ENCODE peak calls at places on chromosomes 6 and 20, in six cellular contexts. K is mesenchymal stem cell, D is trophoblast cell, F is H9, A is neuronal stem cell, G is H1. S is an unnamed sample.

GRCh38 chr6:36145495-36145894 is 15.2 kb downstream of the MAPK13 start:
- DNase-seq in K (no peak), D (no peak), F (no peak), A (no peak), G (no peak), S (no peak)

GRCh38 chr6:106534564-106534982 is 94.7 kb downstream of the RTN4IP1 start:
- DNase-seq in K (no peak), D (no peak), F (no peak), A (no peak), G (no peak), S (no peak)

GRCh38 chr6:118748311-118749062 is 97.1 kb upstream of the CEP85L start:
- DNase-seq in K (peak), D (no peak), F (peak), A (no peak), G (peak), S (peak)

GRCh38 chr6:81491486-81492101 is 260.9 kb downstream of the TENT5A start:
- DNase-seq in K (no peak), D (no peak), F (no peak), A (no peak), G (no peak), S (no peak)

GRCh38 chr6:31004285-31004684 is 6.0 kb upstream of the MUC22 start:
- DNase-seq in K (no peak), D (no peak), F (no peak), A (no peak), G (no peak), S (no peak)

GRCh38 chr6:160428069-160428430 is 79.9 kb downstream of the SLC22A3 start:
- DNase-seq in K (no peak), D (no peak), F (no peak), A (no peak), G (no peak), S (no peak)

GRCh38 chr6:161316531-161316930 is 42.7 kb upstream of the AGPAT4 start:
- DNase-seq in K (no peak), D (no peak), F (no peak), A (no peak), G (no peak), S (no peak)

GRCh38 chr6:6678811-6679210 is 90.3 kb downstream of the LY86 start:
- DNase-seq in K (no peak), D (no peak), F (no peak), A (no peak), G (no peak), S (no peak)

GRCh38 chr20:58457083-58457680 is 58.0 kb downstream of the APCDD1L start:
- DNase-seq in K (peak), D (peak), F (no peak), A (no peak), G (no peak), S (peak)

GRCh38 chr20:35856866-35857265 is 85.1 kb downstream of the PHF20 start:
- DNase-seq in K (no peak), D (no peak), F (no peak), A (no peak), G (no peak), S (no peak)

GRCh38 chr6:106546322-106547052 is 82.8 kb downstream of the RTN4IP1 start:
- DNase-seq in K (peak), D (no peak), F (no peak), A (no peak), G (no peak), S (peak)

GRCh38 chr20:19757487-19757972 is 528 bp upstream of the RIN2 start:
- DNase-seq in K (peak), D (peak), F (peak), A (peak), G (peak), S (peak)

GRCh38 chr6:13478525-13478962 is 8.9 kb downstream of the GFOD1 start:
- DNase-seq in K (no peak), D (no peak), F (no peak), A (no peak), G (no peak), S (no peak)

GRCh38 chr6:67411036-67411435 is 1224.0 kb upstream of the ADGRB3 start:
- DNase-seq in K (no peak), D (no peak), F (no peak), A (no peak), G (no peak), S (no peak)

GRCh38 chr6:31158863-31159855 is 770 bp downstream of the TCF19 start:
- DNase-seq in K (peak), D (no peak), F (peak), A (no peak), G (peak), S (no peak)

GRCh38 chr6:101391772-101392560 is 1.5 kb upstream of the GRIK2 start:
- DNase-seq in K (no peak), D (no peak), F (peak), A (no peak), G (peak), S (no peak)

GRCh38 chr20:12827796-12828406 is 180.9 kb upstream of the SPTLC3 start:
- DNase-seq in K (peak), D (no peak), F (no peak), A (no peak), G (no peak), S (no peak)

GRCh38 chr6:26223213-26223612 is 136.0 kb downstream of the HFE start:
- DNase-seq in K (peak), D (no peak), F (no peak), A (no peak), G (no peak), S (peak)

GRCh38 chr6:9540534-9541126 is 874.2 kb downstream of the TFAP2A start:
- DNase-seq in K (peak), D (peak), F (no peak), A (peak), G (no peak), S (peak)

GRCh38 chr20:35595456-35595855 is 20.2 kb upstream of the SPAG4 start:
- DNase-seq in K (no peak), D (no peak), F (peak), A (no peak), G (no peak), S (no peak)

GRCh38 chr20:47392015-47392720 is 35.7 kb upstream of the ZMYND8 start:
- DNase-seq in K (peak), D (peak), F (no peak), A (no peak), G (no peak), S (peak)

GRCh38 chr6:130617658-130618057 is 209.5 kb upstream of the SMLR1 start:
- DNase-seq in K (no peak), D (no peak), F (no peak), A (no peak), G (no peak), S (no peak)

GRCh38 chr20:47805951-47806350 is 20.7 kb upstream of the SULF2 start:
- DNase-seq in K (no peak), D (no peak), F (peak), A (no peak), G (no peak), S (no peak)

GRCh38 chr20:49481116-49481515 is 1.4 kb downstream of the KCNB1 start:
- DNase-seq in K (no peak), D (no peak), F (no peak), A (no peak), G (no peak), S (no peak)

GRCh38 chr6:167698540-167698939 is 128.2 kb upstream of the AFDN start:
- DNase-seq in K (no peak), D (no peak), F (no peak), A (no peak), G (no peak), S (no peak)

GRCh38 chr20:21796059-21796458 is 90.6 kb downstream of the PAX1 start:
- DNase-seq in K (no peak), D (no peak), F (no peak), A (no peak), G (no peak), S (no peak)

GRCh38 chr20:41249781-41250281 is 67.7 kb downstream of the ZHX3 start:
- DNase-seq in K (peak), D (peak), F (peak), A (peak), G (peak), S (peak)

GRCh38 chr6:108702106-108702851 is 141.6 kb downstream of the FOXO3 start:
- DNase-seq in K (no peak), D (no peak), F (no peak), A (no peak), G (no peak), S (no peak)

GRCh38 chr20:41509316-41509715 is 108.9 kb downstream of the CHD6 start:
- DNase-seq in K (no peak), D (no peak), F (no peak), A (no peak), G (no peak), S (no peak)

GRCh38 chr6:92779758-92780157 is 639.6 kb downstream of the EPHA7 start:
- DNase-seq in K (peak), D (no peak), F (no peak), A (no peak), G (no peak), S (peak)

GRCh38 chr20:10249048-10249770 is 30.6 kb downstream of the SNAP25 start:
- DNase-seq in K (no peak), D (no peak), F (peak), A (no peak), G (no peak), S (peak)

GRCh38 chr6:154682633-154683125 is 50.5 kb upstream of the SCAF8 start:
- DNase-seq in K (no peak), D (no peak), F (no peak), A (no peak), G (no peak), S (no peak)

GRCh38 chr6:54613596-54613995 is 233.0 kb upstream of the FAM83B start:
- DNase-seq in K (no peak), D (no peak), F (no peak), A (no peak), G (no peak), S (no peak)

GRCh38 chr6:170238741-170239565 is 51.9 kb downstream of the DLL1 start:
- DNase-seq in K (no peak), D (no peak), F (no peak), A (no peak), G (no peak), S (no peak)

GRCh38 chr20:37360515-37361115 is 14.7 kb downstream of the SRC start:
- DNase-seq in K (no peak), D (no peak), F (no peak), A (no peak), G (no peak), S (no peak)

GRCh38 chr6:116764961-116765841 is at the start of gene FAM162B:
- DNase-seq in K (peak), D (peak), F (peak), A (peak), G (peak), S (peak)

GRCh38 chr6:108955329-108955949 is 107.2 kb downstream of the ARMC2 start:
- DNase-seq in K (no peak), D (no peak), F (no peak), A (no peak), G (no peak), S (no peak)

GRCh38 chr20:63179876-63180275 is 36.1 kb downstream of the YTHDF1 start:
- DNase-seq in K (no peak), D (no peak), F (no peak), A (no peak), G (no peak), S (no peak)

GRCh38 chr20:63178889-63179751 is 36.8 kb downstream of the YTHDF1 start:
- DNase-seq in K (peak), D (no peak), F (peak), A (peak), G (peak), S (peak)

GRCh38 chr20:63182425-63182824 is 33.5 kb downstream of the YTHDF1 start:
- DNase-seq in K (no peak), D (no peak), F (no peak), A (no peak), G (no peak), S (no peak)

GRCh38 chr20:63181226-63181625 is 34.7 kb downstream of the YTHDF1 start:
- DNase-seq in K (no peak), D (no peak), F (no peak), A (no peak), G (no peak), S (no peak)

DNA sequence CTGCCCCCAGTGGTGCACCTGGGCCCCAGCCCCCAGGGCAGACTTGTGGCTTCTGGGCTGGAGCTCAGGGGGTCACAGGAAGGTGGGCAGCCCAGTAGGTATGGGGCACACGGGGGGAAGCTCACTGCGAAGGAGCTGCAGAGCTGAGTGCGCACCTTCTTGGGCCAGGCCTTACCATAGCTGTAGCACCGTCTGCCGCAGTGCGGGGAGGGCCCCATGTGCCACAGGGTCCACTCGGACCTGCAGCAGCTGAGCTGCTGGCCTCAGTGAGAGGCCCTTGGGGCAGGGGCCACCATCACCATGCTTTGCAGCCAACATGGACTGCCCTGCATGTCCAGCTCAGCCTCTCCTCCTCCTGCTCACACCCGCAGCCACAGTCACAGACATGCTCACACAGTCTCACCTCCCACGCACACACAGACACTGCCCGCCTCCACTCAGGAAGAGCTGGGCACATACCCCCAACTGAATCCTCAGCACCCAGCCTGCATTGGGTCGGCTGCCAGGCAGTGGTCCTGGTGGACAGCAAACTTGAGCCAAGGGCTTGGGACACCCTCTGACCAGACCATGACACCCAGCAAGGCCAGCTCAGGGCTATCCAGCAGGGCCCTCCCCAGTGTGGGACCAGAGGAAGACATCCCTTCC is 35.3 kb downstream of the YTHDF1 start:
- DNase-seq in K (no peak), D (no peak), F (no peak), A (no peak), G (no peak), S (no peak)
- H2AFZ ChIP-seq in K (no peak), D (no peak), F (no peak), A (no peak), G (no peak), S (no peak)

DNA sequence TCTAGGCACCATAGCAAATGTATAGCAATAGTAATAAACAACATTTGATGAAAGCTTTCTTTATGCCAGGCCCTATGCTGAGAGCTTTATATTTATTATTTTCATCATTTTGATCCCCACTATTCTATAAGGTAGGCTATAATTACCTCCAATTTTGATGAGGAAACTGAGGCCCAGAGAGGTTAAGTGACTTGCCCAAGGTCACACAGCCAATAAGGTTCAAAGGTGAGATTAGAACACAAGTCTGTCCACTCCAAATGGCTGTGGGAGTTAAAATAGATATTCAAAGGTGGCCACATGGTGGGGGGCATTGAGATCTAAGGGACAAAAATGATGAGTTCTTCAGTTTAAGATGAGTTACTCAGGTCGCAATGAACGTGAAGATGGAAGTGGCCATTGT is 269.9 kb downstream of the BMP7 start:
- DNase-seq in K (no peak), D (no peak), F (no peak), A (no peak), G (no peak), S (no peak)
- H2AK5ac ChIP-seq in K (no peak), D (no peak), F (no peak), A (no peak), G (no peak), S (no peak)

GRCh38 chr6:44474643-44475042 is 87.1 kb downstream of the CDC5L start:
- DNase-seq in K (no peak), D (no peak), F (no peak), A (no peak), G (no peak), S (no peak)

GRCh38 chr6:44472250-44472945 is 84.9 kb downstream of the CDC5L start:
- DNase-seq in K (no peak), D (peak), F (peak), A (no peak), G (no peak), S (no peak)

GRCh38 chr6:44473870-44474631 is 86.5 kb downstream of the CDC5L start:
- DNase-seq in K (no peak), D (no peak), F (no peak), A (no peak), G (no peak), S (no peak)

GRCh38 chr6:44471271-44471981 is 83.9 kb downstream of the CDC5L start:
- DNase-seq in K (no peak), D (peak), F (no peak), A (no peak), G (no peak), S (no peak)

GRCh38 chr6:44473393-44473792 is 85.9 kb downstream of the CDC5L start:
- DNase-seq in K (no peak), D (no peak), F (no peak), A (no peak), G (no peak), S (no peak)
- H2AFZ ChIP-seq in K (no peak), D (no peak), F (no peak), A (peak), G (peak), S (no peak)

GRCh38 chr20:4169360-4170214 is 154.2 kb upstream of the RNF24 start:
- DNase-seq in K (no peak), D (no peak), F (no peak), A (no peak), G (no peak), S (no peak)
- H2AK5ac ChIP-seq in K (peak), D (no peak), F (no peak), A (peak), G (no peak), S (peak)

S was measured in IMR-90.